ENCODE peak calls at places on chromosomes 4 and X, in eight cellular contexts. C, W, Q, V, J, R, Y and N are unnamed samples.

GRCh38 chrX:120350458-120351138 is 11.3 kb upstream of the ATP1B4 start:
- DNase-seq in C (no peak), W (no peak), Q (no peak), V (no peak), J (no peak), R (no peak), Y (no peak), N (no peak)

GRCh38 chrX:54049801-54050200 is 5.5 kb upstream of the PHF8 start:
- DNase-seq in C (no peak), W (no peak), Q (no peak), V (no peak), J (no peak), R (no peak), Y (no peak), N (no peak)

GRCh38 chr4:103052779-103053178 is 23.8 kb downstream of the SLC9B2 start:
- DNase-seq in C (no peak), W (no peak), Q (no peak), V (no peak), J (no peak), R (no peak), Y (no peak), N (no peak)

GRCh38 chr4:8916251-8916913 is 44.7 kb upstream of the HMX1 start:
- DNase-seq in C (peak; percentile 44), W (no peak), Q (no peak), V (no peak), J (peak; percentile 5), R (no peak), Y (no peak), N (no peak)

GRCh38 chr4:25234390-25235367 is 846 bp downstream of the PI4K2B start:
- DNase-seq in C (peak; percentile 82), W (peak; percentile 91), Q (no peak), V (peak; percentile 88), J (peak; percentile 33), R (peak; percentile 42), Y (peak; percentile 60), N (peak; percentile 54)

GRCh38 chrX:85379174-85379907 is at the start of gene POF1B:
- DNase-seq in C (peak; percentile 13), W (no peak), Q (no peak), V (no peak), J (no peak), R (no peak), Y (no peak), N (no peak)

GRCh38 chrX:134548257-134548732 is 88.3 kb downstream of the HPRT1 start:
- DNase-seq in C (no peak), W (no peak), Q (no peak), V (no peak), J (no peak), R (no peak), Y (no peak), N (no peak)

GRCh38 chr4:38740303-38740702 is 42.5 kb downstream of the TLR10 start:
- DNase-seq in C (no peak), W (no peak), Q (no peak), V (no peak), J (no peak), R (no peak), Y (no peak), N (no peak)

GRCh38 chr4:162645381-162645780 is 481.6 kb upstream of the FSTL5 start:
- DNase-seq in C (no peak), W (peak; percentile 78), Q (no peak), V (no peak), J (no peak), R (no peak), Y (no peak), N (no peak)

GRCh38 chr4:61992351-61992750 is 792.2 kb downstream of the ADGRL3 start:
- DNase-seq in C (no peak), W (no peak), Q (no peak), V (no peak), J (no peak), R (no peak), Y (no peak), N (no peak)

GRCh38 chr4:129545599-129546278 is 449.8 kb downstream of the C4orf33 start:
- DNase-seq in C (peak; percentile 78), W (peak; percentile 35), Q (no peak), V (no peak), J (peak; percentile 29), R (no peak), Y (peak; percentile 18), N (no peak)

GRCh38 chr4:163701915-163702314 is 207.4 kb downstream of the TMA16 start:
- DNase-seq in C (no peak), W (peak; percentile 55), Q (no peak), V (peak; percentile 60), J (no peak), R (no peak), Y (no peak), N (no peak)

GRCh38 chrX:49290215-49290614 is 13.2 kb upstream of the GAGE10 start:
- DNase-seq in C (no peak), W (no peak), Q (no peak), V (no peak), J (no peak), R (no peak), Y (no peak), N (no peak)

GRCh38 chrX:7987160-7987992 is 60.2 kb upstream of the PNPLA4 start:
- DNase-seq in C (no peak), W (no peak), Q (no peak), V (peak; percentile 25), J (no peak), R (no peak), Y (no peak), N (no peak)

GRCh38 chr4:148477276-148477675 is 35.1 kb upstream of the NR3C2 start:
- DNase-seq in C (no peak), W (no peak), Q (no peak), V (no peak), J (no peak), R (no peak), Y (no peak), N (no peak)

GRCh38 chrX:10630320-10630719 is 9.9 kb upstream of the MID1 start:
- DNase-seq in C (no peak), W (no peak), Q (no peak), V (no peak), J (no peak), R (no peak), Y (no peak), N (no peak)

GRCh38 chr4:15557806-15558550 is 88.3 kb downstream of the CC2D2A start:
- DNase-seq in C (no peak), W (no peak), Q (no peak), V (no peak), J (no peak), R (no peak), Y (no peak), N (no peak)

GRCh38 chr4:147984065-147984777 is 252.3 kb downstream of the ARHGAP10 start:
- DNase-seq in C (no peak), W (peak; percentile 82), Q (no peak), V (peak; percentile 28), J (no peak), R (no peak), Y (peak; percentile 28), N (peak; percentile 52)

GRCh38 chr4:180828455-180829018 is 1414.7 kb upstream of the TENM3 start:
- DNase-seq in C (no peak), W (peak; percentile 88), Q (no peak), V (peak; percentile 61), J (no peak), R (peak; percentile 63), Y (peak; percentile 65), N (peak; percentile 38)

GRCh38 chrX:85963736-85964135 is 83.6 kb downstream of the CHM start:
- DNase-seq in C (no peak), W (peak; percentile 85), Q (no peak), V (peak; percentile 67), J (no peak), R (peak; percentile 23), Y (no peak), N (no peak)

GRCh38 chr4:87044511-87045369 is 109.9 kb downstream of the AFF1 start:
- DNase-seq in C (no peak), W (no peak), Q (no peak), V (no peak), J (no peak), R (no peak), Y (no peak), N (no peak)

GRCh38 chrX:41621236-41621651 is 67.5 kb upstream of the GPR34 start:
- DNase-seq in C (no peak), W (peak; percentile 76), Q (no peak), V (peak; percentile 13), J (no peak), R (no peak), Y (no peak), N (no peak)

GRCh38 chrX:118824173-118824782 is 654 bp downstream of the ZCCHC12 start:
- DNase-seq in C (no peak), W (no peak), Q (no peak), V (no peak), J (no peak), R (no peak), Y (no peak), N (peak; percentile 22)

GRCh38 chr4:87073570-87074470 is 139.0 kb downstream of the AFF1 start:
- DNase-seq in C (no peak), W (no peak), Q (peak; percentile 1), V (no peak), J (no peak), R (no peak), Y (peak; percentile 34), N (no peak)

GRCh38 chrX:153381684-153382532 is 19.2 kb downstream of the PNMA6E start:
- DNase-seq in C (no peak), W (peak; percentile 96), Q (no peak), V (peak; percentile 87), J (no peak), R (peak; percentile 91), Y (peak; percentile 40), N (peak; percentile 11)
- TF ChIP-seq CTCF in C (no peak), W (peak; percentile 48), Q (no peak), V (no peak), J (no peak), R (peak; percentile 36), Y (no peak), N (no peak)

GRCh38 chr4:99207069-99207743 is 11.8 kb downstream of the ADH6 start:
- DNase-seq in C (no peak), W (no peak), Q (no peak), V (no peak), J (no peak), R (no peak), Y (no peak), N (no peak)
- TF ChIP-seq CTCF in C (no peak), W (no peak), Q (no peak), V (no peak), J (no peak), R (no peak), Y (no peak), N (no peak)

GRCh38 chrX:138847930-138848329 is 136.4 kb upstream of the FGF13 start:
- DNase-seq in C (no peak), W (peak; percentile 2), Q (no peak), V (no peak), J (no peak), R (no peak), Y (no peak), N (no peak)
- TF ChIP-seq CTCF in C (no peak), W (no peak), Q (no peak), V (no peak), J (no peak), R (peak; percentile 34), Y (no peak), N (no peak)

GRCh38 chr4:134024251-134024650 is 177.3 kb downstream of the PABPC4L start:
- DNase-seq in C (no peak), W (peak; percentile 50), Q (no peak), V (peak; percentile 40), J (no peak), R (no peak), Y (no peak), N (peak; percentile 4)
- TF ChIP-seq CTCF in C (no peak), W (peak; percentile 49), Q (no peak), V (peak; percentile 64), J (no peak), R (peak; percentile 4), Y (no peak), N (peak; percentile 53)

GRCh38 chrX:24838624-24839023 is 144.9 kb downstream of the POLA1 start:
- DNase-seq in C (no peak), W (peak; percentile 62), Q (no peak), V (peak; percentile 15), J (no peak), R (peak; percentile 16), Y (peak; percentile 26), N (peak; percentile 3)
- TF ChIP-seq CTCF in C (peak; percentile 62), W (peak; percentile 39), Q (peak; percentile 65), V (peak; percentile 78), J (peak; percentile 35), R (peak; percentile 51), Y (peak; percentile 45), N (peak; percentile 61)